ENCODE peak calls at places on chromosomes 11 and 22, in six cellular contexts. B is AG04450; K is tibial nerve; O is fibroblast of lung; N is psoas muscle; M is CD8-positive, alpha-beta T cell. V is an unnamed sample.

GRCh38 chr11:36300651-36301050 is 4.6 kb downstream of the PRR5L start:
- DNase-seq in B (no peak), K (no peak), O (peak; percentile 89), N (no peak), M (no peak), V (no peak)

GRCh38 chr11:134530826-134531225 is 118.8 kb upstream of the B3GAT1 start:
- DNase-seq in B (no peak), K (no peak), O (no peak), N (no peak), M (no peak), V (no peak)

GRCh38 chr22:39818050-39818449 is 75.5 kb downstream of the ENTHD1 start:
- DNase-seq in B (no peak), K (no peak), O (peak; percentile 42), N (no peak), M (no peak), V (no peak)

GRCh38 chr11:2942872-2943710 is 13.9 kb upstream of the PHLDA2 start:
- DNase-seq in B (no peak), K (no peak), O (no peak), N (no peak), M (no peak), V (no peak)

GRCh38 chr11:96013459-96014213 is 89.7 kb upstream of the MTMR2 start:
- DNase-seq in B (no peak), K (no peak), O (no peak), N (no peak), M (no peak), V (no peak)

GRCh38 chr22:48760481-48761238 is 1067.0 kb downstream of the BRD1 start:
- DNase-seq in B (no peak), K (peak; percentile 3), O (no peak), N (no peak), M (no peak), V (no peak)

GRCh38 chr11:58046231-58046630 is 15.5 kb downstream of the OR6Q1 start:
- DNase-seq in B (no peak), K (no peak), O (no peak), N (no peak), M (no peak), V (no peak)

GRCh38 chr11:68912254-68912653 is 8.6 kb downstream of the IGHMBP2 start:
- DNase-seq in B (no peak), K (no peak), O (peak; percentile 47), N (no peak), M (no peak), V (no peak)

GRCh38 chr11:84963240-84963639 is 663.9 kb downstream of the DLG2 start:
- DNase-seq in B (no peak), K (no peak), O (no peak), N (no peak), M (no peak), V (no peak)

GRCh38 chr11:103910721-103911120 is 125.7 kb upstream of the DDI1 start:
- DNase-seq in B (no peak), K (no peak), O (no peak), N (no peak), M (no peak), V (no peak)

GRCh38 chr11:45560153-45560934 is 105.1 kb downstream of the CHST1 start:
- DNase-seq in B (no peak), K (no peak), O (no peak), N (peak; percentile 78), M (no peak), V (no peak)

GRCh38 chr22:22693531-22693884 is 49.1 kb downstream of the GGTLC2 start:
- DNase-seq in B (no peak), K (no peak), O (no peak), N (no peak), M (no peak), V (no peak)

GRCh38 chr22:22691055-22691454 is 46.6 kb downstream of the GGTLC2 start:
- DNase-seq in B (no peak), K (no peak), O (peak; percentile 28), N (no peak), M (no peak), V (no peak)

GRCh38 chr22:22694106-22694505 is 49.7 kb downstream of the GGTLC2 start:
- DNase-seq in B (no peak), K (no peak), O (no peak), N (no peak), M (no peak), V (no peak)

GRCh38 chr22:22691716-22692701 is 47.6 kb downstream of the GGTLC2 start:
- DNase-seq in B (no peak), K (no peak), O (peak; percentile 33), N (no peak), M (no peak), V (no peak)

DNA sequence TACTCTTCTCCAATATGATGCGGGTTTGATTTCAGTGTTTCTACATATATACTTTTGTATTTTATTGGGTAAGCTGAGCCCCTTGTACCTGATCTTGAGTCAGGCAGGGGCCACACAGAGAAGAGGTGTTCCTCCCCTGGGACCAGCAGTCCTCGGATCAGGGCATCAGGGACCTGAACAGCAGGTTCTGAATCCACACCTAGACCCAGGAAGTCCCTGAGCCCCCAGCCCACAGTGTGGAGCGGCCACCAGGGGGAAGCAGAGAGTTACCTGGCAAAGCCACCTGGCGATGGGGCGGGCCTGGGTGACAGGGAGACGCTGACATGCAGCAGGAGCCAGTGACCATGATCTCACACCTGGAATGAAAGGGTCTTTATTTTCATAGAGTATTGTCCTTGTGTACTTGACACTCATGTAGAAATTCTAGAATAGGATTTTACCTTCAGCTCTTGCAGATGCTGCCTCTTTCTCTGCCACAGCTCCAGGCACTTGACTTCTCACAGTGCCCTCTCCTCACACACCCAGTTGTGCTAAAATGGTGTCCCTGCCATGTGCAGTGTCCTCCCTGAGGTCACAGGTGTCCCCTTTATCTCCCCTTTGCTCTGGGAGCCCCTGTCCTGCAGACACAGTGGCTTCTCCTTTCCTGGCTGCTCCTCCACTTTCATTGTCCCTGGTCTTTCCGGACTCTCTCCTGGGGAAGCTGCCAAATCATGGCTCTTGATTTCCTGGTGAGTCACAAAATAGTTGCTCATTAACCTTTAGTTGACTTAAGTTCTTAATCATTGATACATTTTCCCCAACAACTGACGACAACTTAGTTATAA is 48.5 kb downstream of the GGTLC2 start:
- DNase-seq in B (no peak), K (no peak), O (peak; percentile 61), N (no peak), M (peak; percentile 43), V (peak; percentile 50)
- TF ChIP-seq CTCF in B (peak; percentile 44), K (no peak), O (no peak), N (no peak), M (peak; percentile 75), V (peak; percentile 93)

GRCh38 chr22:47322854-47323253 is 560.4 kb downstream of the TBC1D22A start:
- DNase-seq in B (no peak), K (no peak), O (no peak), N (no peak), M (no peak), V (no peak)
- H3K27me3 ChIP-seq in B (no peaks in the 10 kb centered on the region), K (no peaks in the 10 kb centered on the region), O (no peaks in the 10 kb centered on the region), N (peaks cover 2% of the 10 kb centered on the region), M (no peaks in the 10 kb centered on the region), V (no peaks in the 10 kb centered on the region)

DNA sequence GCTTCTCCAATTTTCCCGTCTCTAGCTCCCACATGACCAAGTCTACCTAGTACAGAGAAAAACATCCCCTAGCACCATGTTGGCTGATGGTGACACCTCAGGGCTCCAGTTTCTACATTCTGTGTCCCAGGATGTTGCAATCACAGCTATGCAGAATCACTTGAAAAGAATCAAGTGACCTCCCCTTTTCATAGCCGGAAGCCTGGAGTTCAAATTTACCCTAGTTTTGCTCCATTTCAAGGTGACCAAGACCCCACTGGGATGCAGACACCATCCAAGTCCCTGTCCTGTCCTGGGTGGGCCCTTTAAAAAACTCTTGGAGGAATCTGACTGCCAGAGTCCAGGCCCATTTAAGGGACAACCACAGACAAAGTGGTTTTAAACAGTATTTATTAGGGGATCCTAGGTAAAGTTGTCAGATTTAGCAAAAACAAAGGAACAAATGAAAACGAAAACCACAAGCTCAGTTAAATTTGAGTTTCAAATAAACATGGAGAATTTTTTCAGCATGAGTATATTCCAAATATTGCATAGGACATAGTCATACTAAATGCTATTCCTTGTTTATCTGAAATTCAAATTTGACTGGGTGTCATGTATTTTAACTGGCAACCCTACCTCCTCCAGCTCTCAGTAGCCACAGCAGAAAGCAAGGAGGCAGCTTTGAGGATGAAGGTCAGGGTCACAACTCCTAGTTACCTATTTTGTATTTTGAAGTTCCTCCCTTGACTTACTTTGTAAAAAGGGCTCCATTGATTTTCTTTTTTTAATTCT is 52.4 kb downstream of the MIAT start:
- DNase-seq in B (peak; percentile 30), K (no peak), O (peak; percentile 69), N (no peak), M (no peak), V (no peak)
- H3K4me3 ChIP-seq in B (no peak overlapping the region), K (no peak overlapping the region), O (no peak overlapping the region), N (no peak overlapping the region), M (no peak overlapping the region), V (no peak overlapping the region)

DNA sequence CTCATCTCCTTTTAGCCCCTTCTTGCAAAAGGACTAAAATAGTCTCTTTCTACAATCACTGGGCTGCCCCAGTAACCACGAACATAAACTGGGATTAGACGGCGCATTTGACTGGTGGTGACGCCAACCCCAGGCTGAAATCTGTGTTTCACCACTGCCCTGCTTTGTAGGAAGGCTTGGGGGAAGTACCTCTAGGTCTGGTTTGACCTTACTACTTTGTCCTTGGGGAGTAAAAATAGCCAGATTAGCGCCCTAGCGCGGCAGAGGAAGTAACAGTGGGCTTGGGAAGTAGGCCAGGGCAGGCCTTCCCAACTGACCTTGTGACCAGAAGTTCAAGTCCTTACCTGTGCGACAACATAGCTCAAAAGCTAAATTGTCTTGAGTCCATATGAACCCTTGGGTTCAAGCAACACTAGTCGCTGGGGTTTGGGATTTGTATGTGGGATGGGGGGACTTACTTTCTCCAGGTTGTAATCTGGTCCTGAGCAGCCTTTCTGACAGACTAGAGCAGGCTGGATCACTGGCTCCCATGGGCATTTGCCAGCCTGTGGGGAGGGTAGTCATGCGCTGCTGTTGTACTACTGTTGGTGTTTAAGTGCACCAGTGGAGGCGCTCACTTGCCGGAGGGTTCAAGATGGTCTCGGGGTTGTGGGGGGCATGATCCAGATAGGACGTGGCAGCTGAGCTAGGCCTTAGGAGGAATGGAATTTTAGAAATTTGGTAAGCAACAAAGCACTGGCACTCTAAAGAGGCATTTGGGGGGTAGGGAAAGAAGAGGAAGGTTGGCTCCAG is 953 bp upstream of the PACS1 start:
- DNase-seq in B (no peak), K (no peak), O (peak; percentile 34), N (no peak), M (no peak), V (no peak)
- TF ChIP-seq CTCF in B (peak; percentile 9), K (no peak), O (peak; percentile 22), N (peak; percentile 14), M (no peak), V (peak; percentile 31)